ENCODE peak calls at places on chromosomes 4 and X, in eight cellular contexts. F is K562, Q is H1, I is tibial nerve, B is SK-N-SH, D is HepG2, K is stomach, U is suprapubic skin. G is an unnamed sample.

GRCh38 chr4:92522371-92522770 is 218.6 kb downstream of the GRID2 start:
- DNase-seq in B (no peak), U (no peak), D (no peak), K (no peak), F (no peak), I (no peak), Q (no peak), G (no peak)

GRCh38 chr4:15295421-15296162 is 132.2 kb upstream of the C1QTNF7 start:
- DNase-seq in D (no peak), I (no peak), K (no peak), B (peak), F (no peak), Q (no peak), U (no peak), G (no peak)

GRCh38 chr4:113760852-113761681 is 471 bp downstream of the CAMK2D start:
- DNase-seq in U (peak), D (peak), I (peak), Q (no peak), B (peak), F (no peak), K (peak), G (peak)

GRCh38 chr4:113692809-113693411 is 68.6 kb downstream of the CAMK2D start:
- DNase-seq in B (no peak), I (no peak), D (no peak), Q (no peak), U (no peak), F (no peak), K (no peak), G (no peak)

GRCh38 chrX:150199181-150199580 is 163.9 kb upstream of the MAMLD1 start:
- DNase-seq in Q (no peak), K (no peak), D (no peak), I (no peak), F (no peak), B (no peak), U (no peak), G (no peak)

GRCh38 chr4:80459918-80460473 is 124.5 kb downstream of the CFAP299 start:
- DNase-seq in I (no peak), U (no peak), K (no peak), F (no peak), Q (no peak), D (no peak), B (no peak), G (no peak)

GRCh38 chrX:45485682-45486081 is 285.0 kb upstream of the DIPK2B start:
- DNase-seq in F (no peak), B (no peak), I (no peak), Q (no peak), K (no peak), D (no peak), U (no peak), G (no peak)

GRCh38 chrX:47358387-47359065 is 11.9 kb upstream of the ZNF157 start:
- DNase-seq in F (no peak), I (no peak), B (no peak), D (no peak), K (no peak), U (no peak), Q (no peak), G (no peak)

GRCh38 chr4:141255016-141255415 is 34.3 kb downstream of the ZNF330 start:
- DNase-seq in U (no peak), D (no peak), K (no peak), Q (no peak), B (no peak), I (no peak), F (no peak), G (no peak)

GRCh38 chr4:87089368-87089767 is 131.1 kb downstream of the KLHL8 start:
- DNase-seq in U (no peak), Q (no peak), F (no peak), I (no peak), D (peak), K (no peak), B (no peak), G (no peak)

GRCh38 chrX:122866527-122866926 is 317.6 kb upstream of the GRIA3 start:
- DNase-seq in D (no peak), F (no peak), B (no peak), I (no peak), Q (no peak), U (no peak), K (no peak), G (no peak)

DNA sequence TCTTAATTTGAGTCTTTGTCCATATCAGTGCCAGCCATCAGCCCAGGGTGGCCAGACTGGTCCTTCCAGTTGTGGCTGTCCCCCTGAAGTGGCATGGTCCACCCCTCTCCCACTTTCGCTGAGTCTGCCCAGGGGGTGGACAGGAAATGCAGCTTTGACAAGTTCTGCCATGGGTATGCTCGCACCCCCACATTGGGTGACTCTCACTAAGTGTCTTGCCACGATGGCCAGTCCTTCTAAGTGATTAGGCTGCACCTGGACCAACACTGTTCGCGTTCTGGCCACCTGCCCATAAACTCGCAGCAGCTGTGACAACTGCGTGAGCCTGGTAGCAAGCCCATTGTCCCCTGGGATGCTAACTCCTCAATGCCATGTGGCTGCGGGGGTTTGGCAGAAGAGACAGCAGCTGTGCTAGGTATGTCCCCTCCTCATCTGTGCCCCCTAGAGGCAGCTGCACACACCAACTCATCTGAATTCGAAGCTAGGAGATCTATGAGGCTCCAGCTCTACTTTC is 10.0 kb upstream of the LNX1 start:
- DNase-seq in B (peak), D (peak), F (peak), I (peak), Q (peak), K (no peak), U (no peak), G (peak)
- TF ChIP-seq EP300 in B (no peak), D (no peak), F (no peak), I (no peak), Q (no peak), K (no peak), U (no peak), G (no peak)

DNA sequence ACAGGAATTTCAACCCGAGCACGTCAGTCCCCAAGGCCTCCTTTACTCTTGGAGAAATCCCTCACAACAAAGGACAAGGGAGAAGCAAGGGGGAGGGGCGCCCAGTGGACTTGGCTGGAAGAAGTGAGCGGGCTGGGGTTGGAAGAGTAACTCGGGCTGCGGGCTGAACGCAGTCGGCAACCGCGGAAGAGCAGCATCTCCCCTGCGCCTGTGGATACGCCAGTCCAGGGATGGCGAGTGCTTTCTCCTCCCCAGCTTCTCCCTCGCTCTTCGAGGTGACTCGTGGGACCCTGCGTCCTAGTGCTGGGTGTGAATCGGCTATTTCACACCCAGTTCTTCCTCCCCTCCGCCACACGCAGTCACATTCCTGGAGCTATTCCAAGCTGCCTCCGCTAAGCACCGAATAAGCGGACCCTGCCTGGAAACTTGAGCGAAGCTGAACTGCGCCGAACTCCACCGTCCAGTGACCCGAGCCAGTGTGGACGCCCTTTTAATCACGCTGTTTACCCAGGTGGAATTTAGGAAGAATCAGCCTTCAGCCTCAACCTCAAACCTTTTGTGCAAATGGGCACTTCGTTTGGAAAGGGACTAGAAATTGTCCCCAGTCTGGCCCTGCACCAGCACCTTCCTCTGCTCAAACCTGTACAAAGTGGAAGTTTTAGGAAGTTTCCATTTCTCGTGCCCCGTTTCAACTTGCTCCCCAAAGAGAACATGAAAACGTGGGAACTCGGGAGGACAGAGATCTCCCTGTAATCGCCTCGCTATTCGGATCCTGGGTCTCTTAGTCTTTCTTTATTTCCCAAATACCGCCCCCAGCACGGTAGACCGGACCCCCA is 64.3 kb upstream of the WDR17 start:
- DNase-seq in B (peak), F (no peak), Q (peak), D (no peak), U (no peak), I (no peak), K (no peak), G (peak)
- TF ChIP-seq EP300 in B (no peak), F (no peak), Q (no peak), D (no peak), U (no peak), I (peak), K (no peak), G (no peak)

GRCh38 chr4:2413821-2414610 is 4.4 kb downstream of the ZFYVE28 start:
- DNase-seq in U (peak), B (no peak), Q (no peak), I (no peak), K (peak), F (peak), D (no peak), G (no peak)
- TF ChIP-seq EP300 in U (no peak), B (no peak), Q (no peak), I (no peak), K (no peak), F (no peak), D (no peak), G (no peak)

GRCh38 chrX:17549005-17549685 is 174.1 kb downstream of the NHS start:
- DNase-seq in F (no peak), D (no peak), B (no peak), K (no peak), U (no peak), I (no peak), Q (no peak), G (no peak)

GRCh38 chrX:17544831-17545230 is 169.8 kb downstream of the NHS start:
- DNase-seq in Q (no peak), K (no peak), B (no peak), U (no peak), D (peak), F (no peak), I (no peak), G (no peak)

GRCh38 chrX:17547658-17548057 is 172.7 kb downstream of the NHS start:
- DNase-seq in I (peak), U (no peak), F (peak), B (no peak), D (peak), Q (no peak), K (peak), G (peak)

GRCh38 chrX:17550011-17550410 is 175.0 kb downstream of the NHS start:
- DNase-seq in D (no peak), Q (no peak), K (no peak), I (no peak), B (no peak), U (no peak), F (no peak), G (no peak)

GRCh38 chrX:17546356-17546755 is 171.4 kb downstream of the NHS start:
- DNase-seq in F (no peak), Q (no peak), U (no peak), D (no peak), K (no peak), B (no peak), I (no peak), G (no peak)
- TF ChIP-seq EP300 in F (no peak), Q (no peak), U (no peak), D (no peak), K (no peak), B (no peak), I (no peak), G (no peak)

DNA sequence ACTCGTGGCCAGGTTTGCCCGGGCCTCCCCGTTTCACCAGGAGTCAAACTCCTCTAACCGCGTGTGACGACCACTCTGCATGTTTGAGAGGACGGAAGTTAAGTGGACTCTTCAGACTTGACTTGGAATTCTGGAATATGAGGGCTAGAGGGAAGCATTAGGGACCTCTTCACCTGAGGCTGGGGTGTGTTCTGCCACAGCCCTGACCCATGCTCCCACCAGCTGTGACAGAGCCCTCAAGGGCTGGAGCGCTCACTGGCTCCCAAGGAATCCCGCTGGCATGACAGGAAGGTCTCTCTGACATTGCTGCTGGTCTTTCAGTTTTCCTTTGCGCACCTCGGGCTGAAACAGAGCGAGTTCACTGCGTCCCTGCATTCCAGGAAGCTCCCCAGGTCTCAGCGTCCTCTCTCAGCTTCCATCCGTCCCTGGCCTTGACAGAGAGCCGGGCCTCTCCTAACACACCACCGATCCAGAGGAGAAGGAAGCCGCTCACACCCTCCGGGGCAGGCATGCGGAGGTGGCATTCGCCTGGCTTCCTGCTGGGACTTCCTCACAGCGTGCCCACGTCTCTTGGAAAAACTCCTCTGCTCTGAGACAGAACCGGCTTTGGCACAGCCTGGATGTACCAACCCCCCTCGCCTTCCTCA is 3.4 kb downstream of the CTAG2 start:
- DNase-seq in F (no peak), K (no peak), Q (no peak), B (no peak), D (no peak), I (no peak), U (no peak), G (no peak)
- TF ChIP-seq EP300 in F (no peak), K (no peak), Q (no peak), B (no peak), D (no peak), I (no peak), U (no peak), G (no peak)

GRCh38 chr4:8728536-8729407 is 136.2 kb downstream of the CPZ start:
- DNase-seq in K (peak), F (no peak), Q (no peak), D (no peak), U (peak), I (no peak), B (peak), G (no peak)

GRCh38 chr4:8727546-8728510 is 135.3 kb downstream of the CPZ start:
- DNase-seq in D (no peak), U (peak), Q (no peak), F (no peak), K (peak), I (peak), B (peak), G (no peak)

GRCh38 chr4:8725845-8726244 is 133.3 kb downstream of the CPZ start:
- DNase-seq in I (peak), K (peak), B (no peak), D (no peak), Q (no peak), F (no peak), U (peak), G (no peak)

GRCh38 chr4:8726344-8726851 is 133.8 kb downstream of the CPZ start:
- DNase-seq in F (no peak), U (peak), B (peak), I (peak), K (peak), D (no peak), Q (no peak), G (peak)

GRCh38 chr4:8727131-8727530 is 134.6 kb downstream of the CPZ start:
- DNase-seq in B (no peak), F (no peak), I (no peak), Q (no peak), D (no peak), U (peak), K (no peak), G (no peak)
- TF ChIP-seq EP300 in B (no peak), F (no peak), I (no peak), Q (no peak), D (no peak), U (no peak), K (no peak), G (no peak)

GRCh38 chr4:124738994-124739393 is 26.5 kb upstream of the ANKRD50 start:
- DNase-seq in F (no peak), D (no peak), K (no peak), U (no peak), B (no peak), Q (peak), I (no peak), G (no peak)

GRCh38 chr4:124736526-124736925 is 24.0 kb upstream of the ANKRD50 start:
- DNase-seq in K (no peak), B (no peak), F (no peak), Q (no peak), D (no peak), I (no peak), U (no peak), G (no peak)

DNA sequence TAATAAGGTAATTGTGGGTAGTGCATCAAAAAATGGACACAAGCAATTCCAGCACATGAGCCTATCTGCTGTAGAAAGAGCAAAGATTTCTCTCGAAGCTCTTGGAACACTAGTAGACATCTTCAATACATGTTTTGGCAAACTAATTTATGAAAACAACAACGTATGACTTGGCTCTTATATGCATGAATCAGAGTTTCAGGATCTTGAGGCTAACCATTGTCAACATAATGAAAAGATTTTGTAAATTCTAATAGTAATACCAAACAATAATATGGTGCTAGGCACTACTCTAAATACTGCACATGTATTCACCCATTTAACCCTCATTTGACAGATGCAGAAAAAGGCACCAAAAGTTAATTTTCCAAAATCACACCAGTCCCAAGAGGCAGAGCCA is 25.1 kb upstream of the ANKRD50 start:
- DNase-seq in U (no peak), B (no peak), F (no peak), D (no peak), I (no peak), Q (no peak), K (no peak), G (no peak)
- TF ChIP-seq EP300 in U (no peak), B (no peak), F (no peak), D (no peak), I (no peak), Q (no peak), K (no peak), G (no peak)

G was measured in ovary.